ENCODE peak calls at places on chromosomes 2 and 18, in ten cellular contexts. B, Z, K, S, O, W, X, A, N and V are unnamed samples.

GRCh38 chr2:2743164-2743571 is 412.1 kb upstream of the MYT1L start:
- DNase-seq in O (peak; percentile 67), W (peak; percentile 79), X (no peak), N (no peak), B (no peak), A (no peak), Z (no peak), S (no peak), K (peak; percentile 71), V (no peak)

GRCh38 chr18:68796936-68797690 is 767 bp upstream of the CCDC102B start:
- DNase-seq in Z (no peak), B (no peak), X (peak; percentile 48), S (no peak), A (no peak), N (no peak), O (no peak), K (peak; percentile 66), W (no peak), V (no peak)

GRCh38 chr2:11203480-11203879 is 48.2 kb downstream of the SLC66A3 start:
- DNase-seq in S (peak; percentile 88), N (no peak), O (no peak), Z (no peak), X (no peak), K (peak; percentile 87), A (no peak), W (peak; percentile 25), B (no peak), V (no peak)

GRCh38 chr2:213020268-213020667 is 131.1 kb downstream of the IKZF2 start:
- DNase-seq in W (no peak), X (no peak), N (no peak), O (no peak), B (no peak), S (no peak), Z (no peak), A (no peak), K (no peak), V (no peak)

GRCh38 chr2:75523313-75524275 is 37.1 kb downstream of the EVA1A start:
- DNase-seq in K (peak; percentile 62), N (no peak), W (peak; percentile 98), O (no peak), S (no peak), Z (peak; percentile 41), B (no peak), X (no peak), A (no peak), V (no peak)

GRCh38 chr2:207166349-207167128 is 791 bp upstream of the KLF7 start:
- DNase-seq in X (peak; percentile 93), K (peak; percentile 91), A (peak; percentile 78), N (peak; percentile 63), O (peak; percentile 12), B (peak; percentile 88), W (peak; percentile 75), Z (no peak), S (no peak), V (peak; percentile 81)

GRCh38 chr18:78681396-78681795 is 298.2 kb upstream of the SALL3 start:
- DNase-seq in B (no peak), O (no peak), A (no peak), K (no peak), Z (no peak), W (no peak), S (no peak), N (no peak), X (no peak), V (no peak)

GRCh38 chr18:26086959-26087358 is 3.5 kb downstream of the SS18 start:
- DNase-seq in K (no peak), O (no peak), Z (no peak), S (no peak), B (no peak), A (no peak), N (no peak), X (no peak), W (no peak), V (no peak)

GRCh38 chr2:191049728-191050639 is 36.0 kb upstream of the STAT1 start:
- DNase-seq in N (no peak), O (no peak), X (no peak), S (no peak), B (no peak), A (peak; percentile 5), Z (peak; percentile 51), W (no peak), K (peak; percentile 89), V (no peak)

DNA sequence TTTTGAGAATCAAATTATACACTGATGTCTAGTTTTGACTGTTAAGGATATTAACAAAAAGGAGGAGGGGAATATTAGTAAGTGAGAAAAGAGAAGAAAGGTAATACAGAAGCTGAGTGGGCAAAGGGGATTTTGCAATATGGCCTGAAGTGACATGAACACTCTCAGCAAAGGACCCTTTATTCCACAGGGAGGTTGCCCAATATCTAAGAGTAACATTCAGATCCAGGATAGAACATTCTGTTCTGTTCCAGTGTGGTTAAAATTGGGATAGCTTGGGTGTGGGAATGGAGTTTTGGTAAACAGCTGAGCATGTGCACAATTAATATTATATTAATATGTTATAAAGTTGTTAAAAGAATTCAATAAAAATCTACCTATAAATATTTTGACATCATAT is 120.1 kb downstream of the ZNF385B start:
- DNase-seq in Z (no peak), X (no peak), W (no peak), S (no peak), O (no peak), K (no peak), N (no peak), A (no peak), B (no peak), V (no peak)
- H3K27ac ChIP-seq in Z (no peak overlapping the region), X (no peak overlapping the region), W (no peak overlapping the region), S (no peak overlapping the region), O (no peak overlapping the region), K (no peak overlapping the region), N (no peak overlapping the region), A (no peak overlapping the region), B (no peak overlapping the region), V (no peak overlapping the region)

GRCh38 chr2:173751245-173751975 is 213.8 kb downstream of the SP3 start:
- DNase-seq in W (no peak), Z (no peak), K (no peak), X (peak; percentile 53), O (no peak), B (no peak), S (no peak), A (no peak), N (no peak), V (no peak)

GRCh38 chr2:173752152-173752551 is 213.0 kb downstream of the SP3 start:
- DNase-seq in A (no peak), O (no peak), B (no peak), S (no peak), Z (no peak), X (peak; percentile 56), W (no peak), N (no peak), K (peak; percentile 39), V (no peak)

GRCh38 chr2:173749315-173749714 is 215.9 kb downstream of the SP3 start:
- DNase-seq in Z (no peak), B (no peak), O (no peak), S (peak; percentile 15), K (peak; percentile 53), A (no peak), W (peak; percentile 6), X (no peak), N (no peak), V (no peak)

GRCh38 chr2:173750831-173751230 is 214.3 kb downstream of the SP3 start:
- DNase-seq in K (no peak), B (no peak), Z (no peak), S (no peak), A (no peak), O (no peak), W (no peak), N (no peak), X (no peak), V (no peak)

GRCh38 chr2:173750332-173750731 is 214.8 kb downstream of the SP3 start:
- DNase-seq in K (peak; percentile 33), W (no peak), A (peak; percentile 33), O (no peak), Z (no peak), S (no peak), X (peak; percentile 75), B (no peak), N (no peak), V (no peak)
- H3K27ac ChIP-seq in K (no peak overlapping the region), W (no peak overlapping the region), A (peak overlapping the region; percentile 72), O (no peak overlapping the region), Z (no peak overlapping the region), S (no peak overlapping the region), X (peak overlapping the region; percentile 21), B (no peak overlapping the region), N (no peak overlapping the region), V (no peak overlapping the region)

DNA sequence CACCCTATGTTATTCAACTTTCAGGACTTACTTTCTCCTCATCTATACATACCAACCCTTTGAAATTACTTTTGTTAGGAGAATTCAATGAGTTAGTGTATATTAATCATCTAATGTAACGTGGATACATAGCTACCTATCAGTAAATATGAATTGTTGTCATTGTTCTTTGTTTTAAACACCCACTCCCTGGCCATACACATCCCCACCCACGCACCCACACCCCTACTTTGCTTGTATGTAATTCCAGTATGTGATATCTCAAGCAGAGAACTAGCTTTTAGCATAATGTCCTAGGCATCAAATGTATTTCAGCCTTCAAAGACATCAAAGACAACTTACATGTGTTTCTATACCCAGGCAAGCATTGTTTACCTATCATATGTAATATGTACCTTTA is 129.2 kb downstream of the MAP4K4 start:
- DNase-seq in X (no peak), S (no peak), W (no peak), K (no peak), Z (no peak), O (no peak), B (no peak), N (no peak), A (no peak), V (no peak)
- H3K27ac ChIP-seq in X (no peak overlapping the region), S (no peak overlapping the region), W (peak overlapping the region; percentile 77), K (peak overlapping the region; percentile 81), Z (peak overlapping the region; percentile 52), O (no peak overlapping the region), B (no peak overlapping the region), N (no peak overlapping the region), A (no peak overlapping the region), V (no peak overlapping the region)

GRCh38 chr2:12858786-12859185 is 142.1 kb downstream of the TRIB2 start:
- DNase-seq in X (no peak), O (no peak), A (no peak), K (peak; percentile 18), N (no peak), S (no peak), B (no peak), Z (no peak), W (no peak), V (no peak)
- H3K27ac ChIP-seq in X (no peak overlapping the region), O (no peak overlapping the region), A (no peak overlapping the region), K (peak overlapping the region; percentile 85), N (no peak overlapping the region), S (no peak overlapping the region), B (no peak overlapping the region), Z (no peak overlapping the region), W (no peak overlapping the region), V (no peak overlapping the region)

GRCh38 chr2:15708865-15709820 is 117.5 kb downstream of the DDX1 start:
- DNase-seq in W (no peak), Z (no peak), A (no peak), K (no peak), N (no peak), S (no peak), X (no peak), O (no peak), B (no peak), V (no peak)
- H3K27ac ChIP-seq in W (no peak overlapping the region), Z (no peak overlapping the region), A (no peak overlapping the region), K (no peak overlapping the region), N (no peak overlapping the region), S (no peak overlapping the region), X (no peak overlapping the region), O (no peak overlapping the region), B (no peak overlapping the region), V (no peak overlapping the region)

GRCh38 chr2:215357660-215358059 is 45.8 kb downstream of the ATIC start:
- DNase-seq in N (no peak), W (no peak), A (no peak), X (no peak), B (no peak), K (peak; percentile 55), O (no peak), S (no peak), Z (no peak), V (no peak)
- H3K27ac ChIP-seq in N (no peak overlapping the region), W (no peak overlapping the region), A (no peak overlapping the region), X (no peak overlapping the region), B (no peak overlapping the region), K (peak overlapping the region; percentile 70), O (no peak overlapping the region), S (no peak overlapping the region), Z (no peak overlapping the region), V (no peak overlapping the region)